ENCODE peak calls at places on chromosome 7, in nine cellular contexts. B is H9, A is lung, H is psoas muscle, L is pancreas, X is lower lobe of right lung, C is WTC11, I is upper lobe of left lung, P is tibial artery. T is an unnamed sample.

GRCh38 chr7:127943541-127944521 is 87.4 kb downstream of the LRRC4 start:
- DNase-seq in A (no peak), P (no peak), C (no peak), I (peak), B (no peak), L (no peak), X (no peak), H (no peak), T (no peak)

GRCh38 chr7:87345166-87345927 is at the start of gene CROT:
- DNase-seq in H (peak), C (peak), I (peak), A (peak), L (peak), B (peak), X (peak), P (peak), T (peak)

GRCh38 chr7:138889982-138890381 is 91.2 kb downstream of the KIAA1549 start:
- DNase-seq in L (no peak), H (no peak), P (no peak), A (no peak), B (no peak), I (no peak), C (no peak), X (no peak), T (no peak)

GRCh38 chr7:11193131-11193867 is 219.6 kb downstream of the PHF14 start:
- DNase-seq in I (peak), H (no peak), X (peak), C (peak), A (peak), P (no peak), L (no peak), B (peak), T (no peak)

GRCh38 chr7:2633538-2634264 is 1.9 kb downstream of the TTYH3 start:
- DNase-seq in A (peak), X (no peak), P (peak), C (no peak), B (no peak), H (peak), I (peak), L (no peak), T (no peak)

GRCh38 chr7:47537716-47538640 is 43.9 kb downstream of the TNS3 start:
- DNase-seq in H (no peak), I (no peak), C (no peak), P (no peak), B (no peak), X (no peak), L (no peak), A (no peak), T (no peak)

GRCh38 chr7:96663871-96664445 is 45.7 kb downstream of the SEM1 start:
- DNase-seq in X (no peak), A (no peak), C (no peak), B (no peak), L (no peak), P (no peak), H (no peak), I (no peak), T (no peak)

GRCh38 chr7:140719711-140720110 is 23.2 kb downstream of the NDUFB2 start:
- DNase-seq in H (no peak), B (no peak), A (peak), C (no peak), I (no peak), X (no peak), L (no peak), P (no peak), T (no peak)

GRCh38 chr7:2698581-2699288 is 10.7 kb downstream of the AMZ1 start:
- DNase-seq in L (no peak), B (no peak), X (no peak), H (no peak), P (no peak), I (no peak), C (no peak), A (no peak), T (no peak)

GRCh38 chr7:82411732-82412131 is 31.8 kb downstream of the CACNA2D1 start:
- DNase-seq in X (no peak), B (no peak), A (no peak), H (no peak), C (no peak), I (no peak), P (no peak), L (no peak), T (no peak)

GRCh38 chr7:6416516-6417145 is 31.1 kb downstream of the DAGLB start:
- DNase-seq in P (no peak), B (peak), A (no peak), X (no peak), L (no peak), H (no peak), I (peak), C (peak), T (no peak)

GRCh38 chr7:109694122-109694521 is 1124.4 kb downstream of the DNAJB9 start:
- DNase-seq in P (no peak), H (no peak), C (no peak), I (no peak), X (no peak), L (no peak), A (no peak), B (no peak), T (no peak)

GRCh38 chr7:66257481-66257880 is 52.3 kb downstream of the TPST1 start:
- DNase-seq in X (no peak), I (no peak), H (no peak), A (no peak), P (no peak), C (no peak), L (no peak), B (no peak), T (no peak)

GRCh38 chr7:1533569-1534329 is 3.2 kb downstream of the MAFK start:
- DNase-seq in B (no peak), H (peak), L (peak), A (no peak), C (no peak), P (peak), I (peak), X (no peak), T (no peak)

GRCh38 chr7:143331179-143331825 is 15.4 kb downstream of the CLCN1 start:
- DNase-seq in I (no peak), C (no peak), P (no peak), L (no peak), B (no peak), X (no peak), H (no peak), A (no peak), T (no peak)

GRCh38 chr7:138440460-138440859 is 19.6 kb upstream of the TRIM24 start:
- DNase-seq in C (no peak), B (no peak), P (no peak), X (no peak), H (no peak), I (peak), A (no peak), L (no peak), T (no peak)

GRCh38 chr7:158548726-158549125 is 38.9 kb downstream of the PTPRN2 start:
- DNase-seq in I (peak), P (no peak), B (no peak), A (no peak), H (no peak), L (no peak), X (no peak), C (no peak), T (no peak)

GRCh38 chr7:129807863-129808262 is 144.9 kb downstream of the UBE2H start:
- DNase-seq in X (no peak), L (no peak), I (no peak), C (no peak), H (no peak), P (no peak), B (no peak), A (no peak), T (no peak)

GRCh38 chr7:44757311-44757710 is 8.7 kb downstream of the ZMIZ2 start:
- DNase-seq in B (no peak), A (no peak), H (peak), C (no peak), I (peak), L (no peak), P (no peak), X (no peak), T (no peak)

GRCh38 chr7:27031289-27032172 is 64.3 kb downstream of the HOXA1 start:
- DNase-seq in P (no peak), B (no peak), X (no peak), I (no peak), A (no peak), H (no peak), L (no peak), C (no peak), T (no peak)

GRCh38 chr7:17725761-17726160 is 214.5 kb downstream of the SNX13 start:
- DNase-seq in H (no peak), I (no peak), A (no peak), B (no peak), C (no peak), L (no peak), X (no peak), P (no peak), T (no peak)

GRCh38 chr7:2099036-2099957 is 133.4 kb downstream of the MAD1L1 start:
- DNase-seq in I (peak), L (no peak), P (no peak), H (no peak), C (no peak), X (no peak), B (no peak), A (no peak), T (no peak)

GRCh38 chr7:49513939-49514338 is 259.5 kb upstream of the VWC2 start:
- DNase-seq in A (no peak), P (no peak), C (no peak), B (no peak), L (no peak), I (no peak), X (no peak), H (no peak), T (no peak)

GRCh38 chr7:98034044-98035035 is 44.3 kb upstream of the OCM2 start:
- DNase-seq in P (no peak), H (no peak), I (peak), X (no peak), B (peak), C (peak), A (no peak), L (no peak), T (no peak)

GRCh38 chr7:124101173-124101768 is 68.4 kb upstream of the TMEM229A start:
- DNase-seq in C (peak), L (no peak), I (no peak), P (no peak), B (no peak), H (no peak), X (no peak), A (no peak), T (no peak)

GRCh38 chr7:29977926-29978652 is 11.5 kb downstream of the SCRN1 start:
- DNase-seq in C (peak), A (no peak), H (no peak), B (peak), P (no peak), X (no peak), I (no peak), L (peak), T (no peak)

GRCh38 chr7:24968165-24968564 is 11.8 kb downstream of the OSBPL3 start:
- DNase-seq in B (no peak), X (no peak), L (no peak), I (no peak), H (no peak), A (no peak), C (no peak), P (no peak), T (no peak)

GRCh38 chr7:31883761-31884164 is 186.4 kb downstream of the PDE1C start:
- DNase-seq in A (no peak), P (no peak), L (no peak), H (no peak), I (no peak), C (no peak), X (no peak), B (no peak), T (no peak)

GRCh38 chr7:155198901-155199845 is 98.5 kb upstream of the INSIG1 start:
- DNase-seq in C (no peak), B (no peak), H (no peak), P (no peak), X (no peak), A (no peak), L (no peak), I (no peak), T (peak)

GRCh38 chr7:133121175-133121844 is 39.4 kb upstream of the CHCHD3 start:
- DNase-seq in P (no peak), A (no peak), I (no peak), L (no peak), B (no peak), H (no peak), X (no peak), C (no peak), T (no peak)

GRCh38 chr7:16712916-16713315 is 40.6 kb upstream of the TSPAN13 start:
- DNase-seq in X (no peak), C (no peak), H (no peak), I (no peak), B (no peak), L (no peak), P (no peak), A (no peak), T (no peak)

GRCh38 chr7:30164567-30164966 is 29.8 kb downstream of the MTURN start:
- DNase-seq in L (no peak), C (no peak), A (no peak), B (no peak), H (no peak), I (no peak), P (no peak), X (no peak), T (no peak)

GRCh38 chr7:74206589-74207120 is 3.2 kb upstream of the LAT2 start:
- DNase-seq in P (peak), C (peak), A (peak), B (peak), H (peak), X (peak), L (peak), I (peak), T (peak)

GRCh38 chr7:74207586-74207985 is 2.2 kb upstream of the LAT2 start:
- DNase-seq in C (no peak), I (no peak), P (no peak), B (no peak), X (no peak), H (no peak), L (no peak), A (no peak), T (no peak)

GRCh38 chr7:74203956-74204615 is 5.7 kb upstream of the LAT2 start:
- DNase-seq in L (no peak), B (no peak), I (no peak), H (no peak), A (no peak), X (no peak), P (no peak), C (no peak), T (no peak)

GRCh38 chr7:74199551-74200355 is 10.1 kb upstream of the LAT2 start:
- DNase-seq in L (no peak), I (no peak), X (no peak), C (no peak), H (no peak), A (no peak), P (no peak), B (peak), T (no peak)

GRCh38 chr7:74203157-74203556 is 6.6 kb upstream of the LAT2 start:
- DNase-seq in L (peak), P (no peak), A (no peak), X (no peak), H (no peak), C (no peak), B (peak), I (no peak), T (no peak)
- TF ChIP-seq CTCF in L (peak), P (peak), A (peak), X (peak), H (peak), C (peak), B (peak), I (peak), T (peak)

GRCh38 chr7:23106491-23106800 is 861 bp downstream of the KLHL7 start:
- DNase-seq in X (no peak), A (no peak), P (no peak), L (peak), H (no peak), I (no peak), B (no peak), C (no peak), T (no peak)
- TF ChIP-seq CTCF in X (no peak), A (no peak), P (no peak), L (no peak), H (no peak), I (no peak), B (no peak), C (no peak), T (no peak)

GRCh38 chr7:41891967-41892755 is 189.3 kb upstream of the INHBA start:
- DNase-seq in B (peak), I (no peak), H (no peak), X (no peak), C (peak), A (no peak), L (no peak), P (no peak), T (no peak)
- TF ChIP-seq CTCF in B (peak), I (no peak), H (no peak), X (peak), C (peak), A (no peak), L (no peak), P (no peak), T (peak)

GRCh38 chr7:4739528-4739992 is 35.9 kb upstream of the AP5Z1 start:
- DNase-seq in X (no peak), B (no peak), I (no peak), C (no peak), L (no peak), H (peak), A (peak), P (no peak), T (no peak)
- TF ChIP-seq CTCF in X (peak), B (no peak), I (peak), C (no peak), L (no peak), H (peak), A (no peak), P (peak), T (peak)

GRCh38 chr7:131944556-131945069 is 388.2 kb upstream of the PODXL start:
- DNase-seq in L (no peak), B (no peak), P (peak), C (no peak), H (no peak), I (no peak), A (no peak), X (no peak), T (no peak)

GRCh38 chr7:131943616-131944015 is 387.2 kb upstream of the PODXL start:
- DNase-seq in A (no peak), H (no peak), X (no peak), P (peak), C (no peak), B (no peak), L (no peak), I (no peak), T (no peak)

GRCh38 chr7:131943211-131943610 is 386.8 kb upstream of the PODXL start:
- DNase-seq in L (no peak), C (no peak), A (no peak), H (no peak), X (no peak), I (no peak), B (no peak), P (peak), T (no peak)

GRCh38 chr7:131945948-131946525 is 389.6 kb upstream of the PODXL start:
- DNase-seq in B (no peak), X (no peak), C (no peak), I (no peak), A (no peak), P (peak), H (no peak), L (no peak), T (no peak)

GRCh38 chr7:131945313-131945831 is 388.9 kb upstream of the PODXL start:
- DNase-seq in A (no peak), B (peak), I (peak), C (peak), X (peak), H (peak), L (peak), P (peak), T (peak)
- TF ChIP-seq CTCF in A (peak), B (peak), I (peak), C (peak), X (peak), H (peak), L (peak), P (peak), T (peak)

DNA sequence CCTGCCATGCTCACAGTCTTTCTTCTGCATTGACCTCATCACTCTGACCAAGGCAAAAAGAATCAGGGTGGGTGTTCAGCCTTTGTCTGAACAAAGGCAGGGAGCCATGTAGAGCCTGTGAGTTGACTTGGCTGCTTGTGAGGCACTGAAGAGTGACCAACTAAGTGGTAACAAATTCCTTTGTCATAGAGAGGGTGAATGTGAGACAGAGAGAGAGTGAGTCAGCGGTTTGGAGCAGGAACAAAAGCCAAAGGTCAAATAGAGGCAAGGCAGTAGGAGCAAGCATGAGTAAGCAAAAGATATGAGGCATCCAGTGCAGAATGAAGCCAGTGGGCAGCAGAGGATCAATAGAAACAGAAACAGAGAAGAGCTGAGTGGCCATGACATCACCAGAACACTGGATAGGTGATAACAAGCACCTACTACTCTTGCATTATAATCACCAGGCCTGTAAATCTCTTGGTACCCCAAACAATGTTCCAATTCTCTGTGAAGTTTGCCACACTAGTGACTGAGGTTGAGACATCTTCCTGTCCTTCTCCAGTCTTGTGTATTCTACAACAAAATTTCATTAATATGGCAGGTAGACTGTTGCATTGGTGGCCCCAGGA is 116.2 kb upstream of the LAMB4 start:
- DNase-seq in C (no peak), B (no peak), I (no peak), A (peak), L (peak), H (peak), X (no peak), P (no peak), T (no peak)
- TF ChIP-seq CTCF in C (no peak), B (no peak), I (no peak), A (no peak), L (no peak), H (no peak), X (no peak), P (no peak), T (no peak)

GRCh38 chr7:94417261-94417660 is 22.6 kb downstream of the COL1A2 start:
- DNase-seq in X (no peak), L (no peak), A (no peak), B (no peak), P (no peak), C (no peak), I (no peak), H (no peak), T (no peak)
- TF ChIP-seq CTCF in X (no peak), L (no peak), A (no peak), B (no peak), P (no peak), C (no peak), I (no peak), H (no peak), T (no peak)

T was measured in type B pancreatic cell.